ENCODE peak calls at places on chromosomes 6 and 20, in six cellular contexts. F is A549, R is HepG2, A is K562, J is upper lobe of left lung, X is GM12878. T is an unnamed sample.

GRCh38 chr6:161254126-161254753 is 19.6 kb downstream of the AGPAT4 start:
- ATAC-seq in F (no peak), X (no peak), R (no peak), J (no peak), A (peak; percentile 10), T (no peak)

GRCh38 chr6:70503813-70504465 is 62.8 kb upstream of the SDHAF4 start:
- ATAC-seq in X (no peak), J (no peak), F (no peak), A (no peak), R (no peak), T (no peak)

GRCh38 chr6:131821408-131821807 is 13.6 kb downstream of the ENPP1 start:
- ATAC-seq in J (no peak), F (no peak), X (no peak), A (no peak), R (no peak), T (no peak)

GRCh38 chr6:23316131-23316530 is 746.8 kb downstream of the HDGFL1 start:
- ATAC-seq in X (no peak), A (no peak), J (no peak), R (no peak), F (no peak), T (no peak)

GRCh38 chr6:139060332-139060731 is 31.8 kb downstream of the ABRACL start:
- ATAC-seq in F (no peak), J (no peak), A (no peak), R (no peak), X (no peak), T (no peak)

GRCh38 chr20:2005831-2006426 is 12.1 kb upstream of the PDYN start:
- ATAC-seq in A (peak; percentile 56), R (peak; percentile 89), X (peak; percentile 73), F (no peak), J (no peak), T (no peak)

GRCh38 chr6:52588087-52588709 is 11.3 kb upstream of the TRAM2 start:
- ATAC-seq in R (peak; percentile 8), J (no peak), A (no peak), F (no peak), X (no peak), T (no peak)

GRCh38 chr20:45427236-45428149 is 11.6 kb downstream of the PIGT start:
- ATAC-seq in X (no peak), J (peak; percentile 39), F (peak; percentile 60), A (peak; percentile 88), R (peak; percentile 33), T (no peak)

GRCh38 chr6:169420912-169421543 is 167.4 kb upstream of the THBS2 start:
- ATAC-seq in J (no peak), A (peak; percentile 98), X (no peak), R (peak; percentile 94), F (no peak), T (no peak)

GRCh38 chr6:158642097-158642601 is 2.4 kb downstream of the DYNLT1 start:
- ATAC-seq in A (no peak), F (no peak), J (no peak), X (no peak), R (no peak), T (no peak)

GRCh38 chr20:50596694-50597021 is 86.5 kb downstream of the PTPN1 start:
- ATAC-seq in A (no peak), J (no peak), R (no peak), X (no peak), F (no peak), T (no peak)

GRCh38 chr6:88107241-88107640 is 58.9 kb downstream of the CNR1 start:
- ATAC-seq in A (no peak), X (no peak), R (no peak), F (no peak), J (no peak), T (no peak)

GRCh38 chr6:68572525-68572924 is 62.6 kb upstream of the ADGRB3 start:
- ATAC-seq in J (no peak), R (peak; percentile 99), A (peak; percentile 92), X (peak; percentile 97), F (no peak), T (no peak)

GRCh38 chr6:87914637-87915395 is 132.8 kb upstream of the SPACA1 start:
- ATAC-seq in A (no peak), F (no peak), R (no peak), J (no peak), X (peak; percentile 39), T (no peak)

GRCh38 chr20:54658525-54658924 is 183.1 kb downstream of the DOK5 start:
- ATAC-seq in F (no peak), X (no peak), J (no peak), A (no peak), R (no peak), T (no peak)

GRCh38 chr6:146444195-146444594 is 99.4 kb upstream of the RAB32 start:
- ATAC-seq in A (peak; percentile 83), R (no peak), F (no peak), J (no peak), X (peak; percentile 27), T (no peak)

GRCh38 chr6:44029489-44030185 is 97.6 kb downstream of the MRPL14 start:
- ATAC-seq in J (no peak), X (no peak), F (no peak), A (no peak), R (no peak), T (peak; percentile 36)

GRCh38 chr6:21080221-21080620 is 513.3 kb upstream of the SOX4 start:
- ATAC-seq in A (peak; percentile 54), F (no peak), R (no peak), J (no peak), X (no peak), T (no peak)

GRCh38 chr6:17691925-17692538 is 14.7 kb downstream of the NUP153 start:
- ATAC-seq in J (no peak), R (peak; percentile 63), F (peak; percentile 66), X (peak; percentile 28), A (peak; percentile 63), T (no peak)

GRCh38 chr20:50658804-50659380 is 32.5 kb downstream of the RIPOR3 start:
- ATAC-seq in A (no peak), R (no peak), X (no peak), F (no peak), J (no peak), T (no peak)

GRCh38 chr6:26088344-26088743 is 1.1 kb downstream of the HFE start:
- ATAC-seq in J (no peak), A (peak; percentile 6), F (no peak), X (peak; percentile 32), R (peak; percentile 28), T (peak; percentile 47)

GRCh38 chr6:130215526-130215925 is 7.2 kb downstream of the SAMD3 start:
- ATAC-seq in R (no peak), X (peak; percentile 64), A (peak; percentile 28), F (no peak), J (no peak), T (no peak)

GRCh38 chr6:170360476-170360875 is 53.9 kb downstream of the FAM120B start:
- ATAC-seq in F (no peak), J (no peak), X (no peak), R (no peak), A (no peak), T (peak; percentile 41)

GRCh38 chr6:81484251-81484650 is 268.2 kb downstream of the TENT5A start:
- ATAC-seq in J (no peak), F (no peak), R (no peak), A (no peak), X (no peak), T (no peak)

GRCh38 chr6:41122373-41122772 is 31.8 kb downstream of the TREML1 start:
- ATAC-seq in F (no peak), X (no peak), R (no peak), J (peak; percentile 70), A (no peak), T (no peak)

DNA sequence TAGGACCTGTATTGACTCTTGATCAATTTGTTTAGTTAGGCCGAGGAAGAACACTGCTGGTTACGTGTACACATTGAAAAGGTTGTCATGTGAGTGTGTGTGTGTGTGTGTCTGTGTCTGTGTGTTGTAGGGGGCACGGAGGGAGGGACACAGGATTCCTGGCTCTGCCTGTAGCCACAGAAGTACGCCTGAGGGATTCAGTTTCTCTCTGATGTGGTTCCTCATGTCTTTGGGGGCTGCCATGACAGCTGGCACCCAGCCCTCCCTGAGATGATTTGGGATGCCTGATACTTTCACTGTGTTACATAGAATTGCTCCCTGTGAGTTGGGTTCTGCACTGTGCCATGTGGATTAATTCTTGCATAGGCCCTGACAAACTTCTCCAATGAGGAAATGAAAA is 428.5 kb upstream of the CHD6 start:
- ATAC-seq in J (no peak), F (no peak), A (no peak), X (no peak), R (no peak), T (no peak)
- H3K4me1 ChIP-seq in J (no peaks in the 10 kb centered on the region), F (no peaks in the 10 kb centered on the region), A (no peaks in the 10 kb centered on the region), X (no peaks in the 10 kb centered on the region), R (no peaks in the 10 kb centered on the region), T (no peaks in the 10 kb centered on the region)

GRCh38 chr6:155248021-155249001 is 15.5 kb upstream of the CLDN20 start:
- ATAC-seq in R (peak; percentile 51), J (peak; percentile 94), A (peak; percentile 68), F (peak; percentile 49), X (peak; percentile 88), T (peak; percentile 67)

GRCh38 chr6:155245871-155246270 is 17.9 kb upstream of the CLDN20 start:
- ATAC-seq in A (no peak), X (no peak), J (no peak), F (no peak), R (no peak), T (no peak)

GRCh38 chr6:155245193-155245592 is 18.6 kb upstream of the CLDN20 start:
- ATAC-seq in J (no peak), F (no peak), X (no peak), A (no peak), R (no peak), T (no peak)

GRCh38 chr6:155247618-155248017 is 16.2 kb upstream of the CLDN20 start:
- ATAC-seq in X (no peak), J (peak; percentile 45), R (no peak), F (peak; percentile 87), A (no peak), T (no peak)

GRCh38 chr6:155246825-155247224 is 17.0 kb upstream of the CLDN20 start:
- ATAC-seq in F (no peak), J (no peak), X (no peak), R (no peak), A (no peak), T (no peak)
- H3K27ac ChIP-seq in F (no peak overlapping the region), J (no peak overlapping the region), X (no peak overlapping the region), R (no peak overlapping the region), A (no peak overlapping the region), T (no peak overlapping the region)

GRCh38 chr20:61974357-61974665 is 91.4 kb downstream of the TAF4 start:
- ATAC-seq in J (no peak), F (no peak), A (no peak), R (no peak), X (no peak), T (no peak)
- TF ChIP-seq EP300 in J (no peak), F (no peak), A (no peak), R (no peak), X (no peak), T (no peak)

DNA sequence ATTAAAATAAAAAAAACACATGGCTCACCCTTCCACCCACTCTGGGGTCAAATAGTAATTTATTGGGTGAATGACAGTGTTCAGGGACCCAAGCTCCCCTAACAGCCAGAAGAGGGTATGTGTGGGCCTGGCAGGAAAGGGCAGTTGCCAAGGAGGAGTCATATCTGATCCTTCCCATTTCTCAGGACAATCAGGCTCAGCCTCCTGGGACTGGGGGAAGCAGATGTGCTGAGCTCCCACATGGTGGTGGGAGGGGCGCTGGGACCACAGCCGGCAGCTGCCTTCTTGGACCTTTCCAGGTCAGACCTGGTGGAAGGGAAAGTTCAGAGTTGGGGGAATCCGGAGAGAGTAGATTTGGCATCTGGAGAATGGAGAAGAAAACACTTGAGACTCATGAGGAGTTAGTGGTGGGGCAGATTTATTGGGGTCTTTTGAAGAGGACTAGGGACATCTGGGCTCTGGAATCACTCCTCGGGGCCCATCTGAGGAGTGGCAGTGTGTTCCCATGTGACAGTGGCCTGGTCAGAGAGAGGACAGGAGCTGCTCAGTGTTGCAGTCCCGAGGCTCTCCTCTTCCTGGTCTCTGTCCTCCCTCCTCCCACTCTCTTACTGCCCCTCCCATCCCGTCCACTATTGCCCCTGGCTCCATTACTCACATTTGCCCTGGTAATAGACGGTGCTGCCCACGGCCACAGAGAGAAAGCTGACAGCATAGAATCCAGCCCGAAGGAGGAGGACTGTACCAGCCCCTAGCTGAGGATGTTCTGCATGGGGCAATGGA is 3.0 kb downstream of the LST1 start:
- ATAC-seq in X (no peak), F (no peak), J (no peak), R (peak; percentile 63), A (peak; percentile 60), T (no peak)
- H3K4me1 ChIP-seq in X (peaks cover 55% of the 10 kb centered on the region), F (no peaks in the 10 kb centered on the region), J (peaks cover 12% of the 10 kb centered on the region), R (no peaks in the 10 kb centered on the region), A (peaks cover 28% of the 10 kb centered on the region), T (no peaks in the 10 kb centered on the region)

T was measured in gastroesophageal sphincter.